ENCODE peak calls at places on chromosome 1, in four cellular contexts. K, O, T and W are unnamed samples.

GRCh38 chr1:83583351-83584014 is 415.4 kb downstream of the TTLL7 start:
- DNase-seq in O (no peak), T (peak), K (no peak), W (no peak)

GRCh38 chr1:230641900-230642262 is 400 bp upstream of the COG2 start:
- DNase-seq in T (no peak), O (no peak), K (no peak), W (no peak)

GRCh38 chr1:221032616-221033342 is 153.5 kb downstream of the HLX start:
- DNase-seq in K (no peak), O (no peak), T (no peak), W (no peak)

GRCh38 chr1:68495968-68496679 is 758 bp downstream of the DEPDC1 start:
- DNase-seq in K (no peak), O (no peak), T (peak), W (no peak)

GRCh38 chr1:37434292-37434907 is 40.0 kb upstream of the ZC3H12A start:
- DNase-seq in K (peak), O (peak), T (peak), W (peak)

GRCh38 chr1:87084247-87084836 is 169.9 kb downstream of the HS2ST1 start:
- DNase-seq in K (peak), T (no peak), O (no peak), W (no peak)

GRCh38 chr1:10622896-10623295 is 148.1 kb downstream of the PEX14 start:
- DNase-seq in K (no peak), T (no peak), O (no peak), W (no peak)

GRCh38 chr1:7224644-7225043 is 439.4 kb downstream of the CAMTA1 start:
- DNase-seq in T (peak), K (peak), O (no peak), W (no peak)

GRCh38 chr1:156497743-156498446 is 2.7 kb downstream of the MEF2D start:
- DNase-seq in K (no peak), T (no peak), O (no peak), W (no peak)

GRCh38 chr1:228341814-228342626 is 64.6 kb downstream of the TRIM11 start:
- DNase-seq in T (no peak), K (no peak), O (no peak), W (no peak)

GRCh38 chr1:1326075-1326605 is 1.5 kb downstream of the CPTP start:
- DNase-seq in T (no peak), K (no peak), O (no peak), W (no peak)

GRCh38 chr1:179709841-179710329 is 33.2 kb upstream of the FAM163A start:
- DNase-seq in O (no peak), T (no peak), K (peak), W (peak)

GRCh38 chr1:117592155-117592554 is 13.7 kb upstream of the TENT5C start:
- DNase-seq in O (peak), T (no peak), K (no peak), W (no peak)

GRCh38 chr1:244362481-244362880 is 89.2 kb downstream of the ADSS2 start:
- DNase-seq in O (no peak), T (peak), K (no peak), W (no peak)

GRCh38 chr1:35506960-35507901 is 50.0 kb downstream of the KIAA0319L start:
- DNase-seq in K (no peak), T (no peak), O (no peak), W (peak)

GRCh38 chr1:87941292-87941946 is 612.7 kb downstream of the LMO4 start:
- DNase-seq in T (peak), K (no peak), O (no peak), W (no peak)

GRCh38 chr1:179953974-179954493 is 576 bp upstream of the CEP350 start:
- DNase-seq in K (peak), O (no peak), T (no peak), W (peak)

GRCh38 chr1:213122514-213122929 is 71.5 kb downstream of the RPS6KC1 start:
- DNase-seq in K (peak), O (no peak), T (peak), W (peak)

GRCh38 chr1:90143522-90144050 is 148.7 kb downstream of the ZNF326 start:
- DNase-seq in K (no peak), O (no peak), T (no peak), W (no peak)

GRCh38 chr1:162161921-162162550 is 92.5 kb downstream of the NOS1AP start:
- DNase-seq in T (no peak), K (no peak), O (no peak), W (no peak)

GRCh38 chr1:78658901-78659300 is 9.3 kb downstream of the IFI44 start:
- DNase-seq in O (no peak), T (peak), K (peak), W (no peak)

GRCh38 chr1:54888080-54888733 is 1.2 kb upstream of the DHCR24 start:
- DNase-seq in K (no peak), T (peak), O (no peak), W (no peak)

GRCh38 chr1:60894121-60894520 is 188.2 kb upstream of the NFIA start:
- DNase-seq in T (no peak), O (no peak), K (no peak), W (no peak)

GRCh38 chr1:212721388-212722247 is 22.0 kb upstream of the BATF3 start:
- DNase-seq in K (peak), T (peak), O (no peak), W (no peak)

GRCh38 chr1:54934869-54935268 is 45.6 kb upstream of the TMEM61 start:
- DNase-seq in K (peak), T (no peak), O (no peak), W (no peak)

GRCh38 chr1:204494281-204495077 is at the start of gene PIK3C2B:
- DNase-seq in T (peak), K (peak), O (peak), W (peak)

GRCh38 chr1:103230061-103230460 is 121.7 kb upstream of the COL11A1 start:
- DNase-seq in T (no peak), O (no peak), K (no peak), W (no peak)

GRCh38 chr1:228120351-228121091 is 11.4 kb upstream of the MRPL55 start:
- DNase-seq in T (no peak), O (no peak), K (no peak), W (no peak)

GRCh38 chr1:10530756-10531155 is 56.0 kb downstream of the PEX14 start:
- DNase-seq in O (no peak), K (peak), T (peak), W (no peak)

GRCh38 chr1:234613128-234613875 is 3.3 kb upstream of the IRF2BP2 start:
- DNase-seq in T (no peak), K (peak), O (no peak), W (peak)

GRCh38 chr1:84851839-84852238 is 41.2 kb downstream of the LPAR3 start:
- DNase-seq in K (peak), T (no peak), O (no peak), W (no peak)

GRCh38 chr1:232629250-232630046 is 485 bp downstream of the SIPA1L2 start:
- DNase-seq in O (peak), T (peak), K (peak), W (peak)

GRCh38 chr1:71296551-71296950 is 215.7 kb upstream of the ZRANB2 start:
- DNase-seq in T (no peak), O (no peak), K (peak), W (no peak)

GRCh38 chr1:109186704-109187071 is 27.0 kb upstream of the SARS1 start:
- DNase-seq in T (no peak), K (no peak), O (no peak), W (no peak)

GRCh38 chr1:39174400-39175081 is 30.0 kb upstream of the MACF1 start:
- DNase-seq in T (no peak), K (no peak), O (no peak), W (no peak)

GRCh38 chr1:39181311-39181710 is 23.2 kb upstream of the MACF1 start:
- DNase-seq in O (no peak), T (no peak), K (no peak), W (no peak)

GRCh38 chr1:39178541-39179431 is 25.7 kb upstream of the MACF1 start:
- DNase-seq in O (peak), T (peak), K (peak), W (no peak)

GRCh38 chr1:39173995-39174380 is 30.5 kb upstream of the MACF1 start:
- DNase-seq in K (no peak), O (no peak), T (no peak), W (no peak)

GRCh38 chr1:39177641-39178040 is 26.9 kb upstream of the MACF1 start:
- DNase-seq in K (no peak), T (no peak), O (no peak), W (no peak)
- H3K27ac ChIP-seq in K (peak), T (no peak), O (no peak), W (no peak)

GRCh38 chr1:236063919-236064673 is 794 bp downstream of the NID1 start:
- DNase-seq in T (peak), K (peak), O (peak), W (no peak)

GRCh38 chr1:236063551-236063918 is 1.4 kb downstream of the NID1 start:
- DNase-seq in K (no peak), T (no peak), O (no peak), W (no peak)

GRCh38 chr1:236065509-236066005 is 667 bp upstream of the NID1 start:
- DNase-seq in K (no peak), O (no peak), T (peak), W (no peak)

GRCh38 chr1:236066054-236066453 is 1.2 kb upstream of the NID1 start:
- DNase-seq in T (no peak), O (no peak), K (peak), W (no peak)

GRCh38 chr1:236064674-236065508 is at the start of gene NID1:
- DNase-seq in O (peak), T (peak), K (peak), W (peak)
- H3K27ac ChIP-seq in O (peak), T (no peak), K (peak), W (no peak)

GRCh38 chr1:27954186-27954585 is 5.6 kb upstream of the XKR8 start:
- DNase-seq in T (no peak), O (no peak), K (no peak), W (no peak)
- H3K27ac ChIP-seq in T (no peak), O (no peak), K (no peak), W (no peak)

DNA sequence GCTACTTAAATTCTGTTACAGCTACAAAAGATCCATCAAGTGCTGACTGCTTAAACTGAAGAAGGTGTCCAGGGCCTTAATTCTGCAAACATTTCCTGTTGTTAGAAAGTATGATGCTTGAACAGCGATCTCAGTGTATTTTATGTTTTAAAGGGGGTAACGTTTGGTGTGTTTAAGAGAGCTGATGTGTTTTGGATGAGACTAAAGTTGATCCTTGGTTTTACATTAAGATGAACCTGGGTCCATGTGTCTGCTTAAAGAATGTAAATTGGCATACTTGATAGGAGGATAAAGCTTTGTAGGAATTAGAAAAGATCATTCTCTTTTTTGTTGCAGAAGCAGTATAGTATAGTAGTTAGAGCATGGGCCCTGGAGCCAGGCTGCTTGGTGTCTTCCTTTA is 3.6 kb downstream of the IER5 start:
- DNase-seq in K (no peak), O (no peak), T (no peak), W (no peak)
- H3K27ac ChIP-seq in K (no peak), O (no peak), T (no peak), W (no peak)

DNA sequence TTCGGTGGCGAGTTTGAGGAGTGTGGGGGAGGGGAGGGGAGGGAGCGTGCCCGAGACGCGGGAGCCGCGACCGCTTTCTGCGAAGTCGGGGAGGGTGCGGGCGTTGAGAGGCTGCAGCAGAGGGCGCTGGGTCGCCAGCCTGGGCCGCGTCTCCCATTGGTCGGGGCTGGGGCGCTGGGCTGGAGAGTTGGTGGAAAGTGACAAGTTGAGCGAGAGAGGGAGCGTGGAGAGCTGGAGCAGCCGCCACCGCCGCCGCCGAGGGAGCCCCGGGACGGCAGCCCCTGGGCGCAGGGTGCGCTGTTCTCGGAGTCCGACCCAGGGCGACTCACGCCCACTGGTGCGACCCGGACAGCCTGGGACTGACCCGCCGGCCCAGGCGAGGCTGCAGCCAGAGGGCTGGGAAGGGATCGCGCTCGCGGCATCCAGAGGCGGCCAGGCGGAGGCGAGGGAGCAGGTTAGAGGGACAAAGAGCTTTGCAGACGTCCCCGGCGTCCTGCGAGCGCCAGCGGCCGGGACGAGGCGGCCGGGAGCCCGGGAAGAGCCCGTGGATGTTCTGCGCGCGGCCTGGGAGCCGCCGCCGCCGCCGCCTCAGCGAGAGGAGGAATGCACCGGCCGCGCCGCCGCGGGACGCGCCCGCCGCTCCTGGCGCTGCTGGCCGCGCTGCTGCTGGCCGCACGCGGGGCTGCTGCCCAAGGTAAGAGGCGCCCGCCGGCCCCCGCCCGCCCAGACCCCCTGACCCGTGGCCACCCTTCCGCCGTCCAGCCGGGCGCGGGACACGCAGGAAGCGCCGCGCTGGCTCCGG is at the start of gene ROR1:
- DNase-seq in O (peak), K (peak), T (peak), W (no peak)
- H3K27ac ChIP-seq in O (peak), K (peak), T (peak), W (no peak)

GRCh38 chr1:31111290-31111951 is 45.9 kb upstream of the PUM1 start:
- DNase-seq in K (peak), O (no peak), T (peak), W (no peak)
- H3K27ac ChIP-seq in K (no peak), O (no peak), T (no peak), W (no peak)

DNA sequence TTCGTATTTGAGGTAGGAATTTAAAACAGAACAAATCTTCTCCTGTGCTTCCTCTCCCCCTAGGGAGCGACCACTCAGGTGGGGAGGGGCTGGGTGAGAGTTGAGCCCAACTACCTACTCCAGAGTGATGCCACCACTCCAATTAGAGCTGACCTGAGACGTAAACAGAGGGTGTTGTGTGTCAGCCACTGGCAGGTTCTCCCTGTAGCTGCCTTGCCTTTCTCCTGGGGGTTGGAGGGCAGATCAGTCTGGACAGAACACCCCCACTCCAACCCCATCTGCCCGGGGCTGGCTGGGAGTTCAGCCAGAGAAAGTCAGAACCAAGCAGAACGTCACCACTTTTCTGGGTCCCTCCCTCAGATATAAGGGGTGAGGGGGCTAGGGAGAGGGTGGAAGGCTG is 2.0 kb downstream of the HPDL start:
- DNase-seq in O (no peak), T (peak), K (no peak), W (no peak)
- H3K27ac ChIP-seq in O (no peak), T (peak), K (no peak), W (no peak)

GRCh38 chr1:91687452-91687851 is 186.8 kb downstream of the CDC7 start:
- DNase-seq in O (no peak), K (peak), T (no peak), W (no peak)

GRCh38 chr1:91685994-91686393 is 185.3 kb downstream of the CDC7 start:
- DNase-seq in O (no peak), K (no peak), T (no peak), W (no peak)

GRCh38 chr1:91682882-91683597 is 182.4 kb downstream of the CDC7 start:
- DNase-seq in T (peak), K (no peak), O (no peak), W (no peak)

GRCh38 chr1:91683598-91683951 is 182.9 kb downstream of the CDC7 start:
- DNase-seq in T (peak), O (no peak), K (no peak), W (no peak)

DNA sequence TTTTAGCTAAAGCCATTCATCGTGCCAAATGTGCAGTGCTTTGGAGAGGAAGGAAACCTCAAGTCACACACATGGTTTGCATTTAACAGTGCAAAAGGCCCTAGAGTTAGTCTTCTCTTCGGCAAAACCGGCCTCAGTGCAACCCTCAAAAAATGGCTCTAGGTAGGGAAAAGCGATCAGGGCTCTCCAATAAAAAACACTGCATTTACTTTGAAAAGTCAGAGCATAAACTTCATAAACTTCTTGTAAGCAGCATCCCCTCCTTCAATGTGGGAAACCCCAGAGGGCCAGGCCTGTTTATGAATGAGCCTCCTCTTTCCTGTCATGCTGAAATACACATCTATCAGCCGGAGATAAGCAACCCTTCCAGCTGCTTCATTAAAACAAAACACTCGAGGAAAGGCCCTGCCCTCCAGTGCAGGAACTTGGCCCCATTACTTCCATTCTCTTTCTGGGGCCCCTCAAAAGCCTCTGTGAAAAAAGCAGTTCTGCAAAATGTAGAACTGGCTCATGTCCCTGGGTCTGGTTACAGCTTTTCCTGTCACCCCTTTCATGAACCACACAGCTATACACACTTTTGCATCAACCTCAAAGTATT is 184.0 kb downstream of the CDC7 start:
- DNase-seq in K (peak), O (no peak), T (no peak), W (peak)
- H3K27ac ChIP-seq in K (no peak), O (no peak), T (no peak), W (no peak)

DNA sequence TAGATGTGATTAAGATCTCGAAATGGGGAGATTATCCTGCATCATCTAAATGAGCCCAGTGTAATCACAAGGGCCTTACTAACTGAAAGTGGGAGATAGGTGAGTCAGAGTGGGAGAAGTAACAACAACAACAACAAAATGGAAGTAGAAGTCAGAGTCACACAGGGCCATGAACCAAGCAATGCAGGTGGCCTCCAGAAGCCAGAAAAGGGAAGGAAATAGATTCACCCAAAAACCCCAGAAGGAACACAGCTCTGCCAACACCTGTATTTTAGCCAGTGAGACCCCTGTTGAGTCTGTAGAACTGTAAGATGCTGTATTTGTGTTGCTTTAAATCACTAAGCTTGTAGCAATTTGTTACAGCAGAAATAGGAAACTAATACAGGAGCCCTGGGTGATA is 4.1 kb downstream of the TAGLN2 start:
- DNase-seq in O (no peak), T (no peak), K (no peak), W (no peak)
- H3K27ac ChIP-seq in O (peak), T (no peak), K (no peak), W (peak)